ENCODE peak calls at places on chromosomes 16 and 17, in nine cellular contexts. One of them, this sample, is unnamed.

GRCh38 chr16:29843942-29844341 is 19.1 kb downstream of the CDIPT start:
- DNase-seq in adipocyte: no peak
- DNase-seq in cardiac muscle cell: no peak
- DNase-seq in tibial nerve: no peak
- DNase-seq in heart right ventricle: no peak
- DNase-seq in left lung: no peak
- DNase-seq in esophagus squamous epithelium: no peak
- DNase-seq in OCI-LY7: no peak
- DNase-seq in neuronal stem cell: no peak
- DNase-seq in this sample: no peak

GRCh38 chr16:27436921-27437650 is 35.1 kb downstream of the IL21R start:
- DNase-seq in adipocyte: no peak
- DNase-seq in cardiac muscle cell: no peak
- DNase-seq in tibial nerve: no peak
- DNase-seq in heart right ventricle: no peak
- DNase-seq in left lung: no peak
- DNase-seq in esophagus squamous epithelium: no peak
- DNase-seq in OCI-LY7: no peak
- DNase-seq in neuronal stem cell: no peak
- DNase-seq in this sample: no peak

GRCh38 chr17:75288784-75289121 is 480 bp downstream of the SLC25A19 start:
- DNase-seq in adipocyte: no peak
- DNase-seq in cardiac muscle cell: no peak
- DNase-seq in tibial nerve: no peak
- DNase-seq in heart right ventricle: no peak
- DNase-seq in left lung: no peak
- DNase-seq in esophagus squamous epithelium: no peak
- DNase-seq in OCI-LY7: peak; percentile 78
- DNase-seq in neuronal stem cell: no peak
- DNase-seq in this sample: peak; percentile 63

GRCh38 chr17:71163121-71163812 is 957.6 kb upstream of the SOX9 start:
- DNase-seq in adipocyte: no peak
- DNase-seq in cardiac muscle cell: no peak
- DNase-seq in tibial nerve: no peak
- DNase-seq in heart right ventricle: no peak
- DNase-seq in left lung: no peak
- DNase-seq in esophagus squamous epithelium: no peak
- DNase-seq in OCI-LY7: no peak
- DNase-seq in neuronal stem cell: no peak
- DNase-seq in this sample: no peak

GRCh38 chr17:81871387-81872120 is 417 bp upstream of the ARHGDIA start:
- DNase-seq in adipocyte: peak; percentile 96
- DNase-seq in cardiac muscle cell: peak; percentile 69
- DNase-seq in tibial nerve: peak; percentile 90
- DNase-seq in heart right ventricle: peak; percentile 97
- DNase-seq in left lung: peak; percentile 98
- DNase-seq in esophagus squamous epithelium: no peak
- DNase-seq in OCI-LY7: peak; percentile 96
- DNase-seq in neuronal stem cell: peak; percentile 81
- DNase-seq in this sample: peak; percentile 69

GRCh38 chr17:81207610-81208581 is 14.9 kb downstream of the CEP131 start:
- DNase-seq in adipocyte: no peak
- DNase-seq in cardiac muscle cell: no peak
- DNase-seq in tibial nerve: no peak
- DNase-seq in heart right ventricle: no peak
- DNase-seq in left lung: no peak
- DNase-seq in esophagus squamous epithelium: no peak
- DNase-seq in OCI-LY7: peak; percentile 94
- DNase-seq in neuronal stem cell: no peak
- DNase-seq in this sample: no peak

GRCh38 chr17:18187816-18188761 is 4.5 kb downstream of the ALKBH5 start:
- DNase-seq in adipocyte: peak; percentile 62
- DNase-seq in cardiac muscle cell: no peak
- DNase-seq in tibial nerve: no peak
- DNase-seq in heart right ventricle: peak; percentile 30
- DNase-seq in left lung: peak; percentile 34
- DNase-seq in esophagus squamous epithelium: no peak
- DNase-seq in OCI-LY7: no peak
- DNase-seq in neuronal stem cell: no peak
- DNase-seq in this sample: peak; percentile 79

GRCh38 chr17:64281962-64282752 is 19.1 kb upstream of the TEX2 start:
- DNase-seq in adipocyte: peak; percentile 87
- DNase-seq in cardiac muscle cell: peak; percentile 82
- DNase-seq in tibial nerve: peak; percentile 60
- DNase-seq in heart right ventricle: peak; percentile 26
- DNase-seq in left lung: no peak
- DNase-seq in esophagus squamous epithelium: no peak
- DNase-seq in OCI-LY7: peak; percentile 79
- DNase-seq in neuronal stem cell: peak; percentile 54
- DNase-seq in this sample: peak; percentile 72

GRCh38 chr16:48408688-48409087 is 23.5 kb upstream of the SIAH1 start:
- DNase-seq in adipocyte: peak; percentile 51
- DNase-seq in cardiac muscle cell: no peak
- DNase-seq in tibial nerve: peak; percentile 54
- DNase-seq in heart right ventricle: peak; percentile 29
- DNase-seq in left lung: no peak
- DNase-seq in esophagus squamous epithelium: no peak
- DNase-seq in OCI-LY7: no peak
- DNase-seq in neuronal stem cell: no peak
- DNase-seq in this sample: peak; percentile 59

GRCh38 chr16:19393226-19394074 is 24.2 kb upstream of the TMC5 start:
- DNase-seq in adipocyte: no peak
- DNase-seq in cardiac muscle cell: no peak
- DNase-seq in tibial nerve: no peak
- DNase-seq in heart right ventricle: no peak
- DNase-seq in left lung: no peak
- DNase-seq in esophagus squamous epithelium: no peak
- DNase-seq in OCI-LY7: no peak
- DNase-seq in neuronal stem cell: peak; percentile 3
- DNase-seq in this sample: no peak

GRCh38 chr16:67071476-67072048 is 38.2 kb upstream of the PHAF1 start:
- DNase-seq in adipocyte: no peak
- DNase-seq in cardiac muscle cell: no peak
- DNase-seq in tibial nerve: no peak
- DNase-seq in heart right ventricle: no peak
- DNase-seq in left lung: no peak
- DNase-seq in esophagus squamous epithelium: no peak
- DNase-seq in OCI-LY7: no peak
- DNase-seq in neuronal stem cell: no peak
- DNase-seq in this sample: no peak

GRCh38 chr16:65195998-65196397 is 74.1 kb upstream of the CDH11 start:
- DNase-seq in adipocyte: peak; percentile 58
- DNase-seq in cardiac muscle cell: no peak
- DNase-seq in tibial nerve: no peak
- DNase-seq in heart right ventricle: no peak
- DNase-seq in left lung: no peak
- DNase-seq in esophagus squamous epithelium: no peak
- DNase-seq in OCI-LY7: no peak
- DNase-seq in neuronal stem cell: no peak
- DNase-seq in this sample: no peak

GRCh38 chr16:15966420-15967222 is 17.2 kb downstream of the ABCC1 start:
- DNase-seq in adipocyte: peak; percentile 84
- DNase-seq in cardiac muscle cell: no peak
- DNase-seq in tibial nerve: no peak
- DNase-seq in heart right ventricle: no peak
- DNase-seq in left lung: no peak
- DNase-seq in esophagus squamous epithelium: no peak
- DNase-seq in OCI-LY7: no peak
- DNase-seq in neuronal stem cell: no peak
- DNase-seq in this sample: peak; percentile 19

GRCh38 chr17:36760425-36760824 is 159.0 kb downstream of the MRM1 start:
- DNase-seq in adipocyte: no peak
- DNase-seq in cardiac muscle cell: no peak
- DNase-seq in tibial nerve: no peak
- DNase-seq in heart right ventricle: no peak
- DNase-seq in left lung: no peak
- DNase-seq in esophagus squamous epithelium: no peak
- DNase-seq in OCI-LY7: no peak
- DNase-seq in neuronal stem cell: no peak
- DNase-seq in this sample: no peak

GRCh38 chr17:43333438-43333943 is 65.3 kb upstream of the ARL4D start:
- DNase-seq in adipocyte: no peak
- DNase-seq in cardiac muscle cell: no peak
- DNase-seq in tibial nerve: no peak
- DNase-seq in heart right ventricle: no peak
- DNase-seq in left lung: no peak
- DNase-seq in esophagus squamous epithelium: no peak
- DNase-seq in OCI-LY7: no peak
- DNase-seq in neuronal stem cell: no peak
- DNase-seq in this sample: no peak

DNA sequence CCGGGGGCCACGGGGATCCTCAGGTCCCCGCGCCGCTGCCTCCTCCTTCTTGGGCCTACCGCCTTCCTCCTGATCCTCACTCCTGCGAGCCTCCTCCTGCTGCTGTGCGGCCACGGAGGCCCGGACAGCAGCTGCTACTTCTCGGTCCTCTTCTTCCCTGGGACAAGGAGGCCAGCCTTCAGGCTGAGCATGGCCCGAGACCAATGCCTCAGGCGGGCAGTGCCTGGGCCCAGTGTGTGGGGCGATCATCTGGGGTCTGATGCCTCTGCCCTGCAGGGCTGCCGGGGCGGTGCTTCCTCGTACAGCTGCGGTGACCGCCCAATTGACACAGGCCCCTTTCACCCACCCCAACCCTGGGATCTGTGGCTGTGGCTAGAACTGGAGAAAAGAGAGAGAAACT is 8.6 kb downstream of the ZNF598 start:
- DNase-seq in adipocyte: no peak
- DNase-seq in cardiac muscle cell: no peak
- DNase-seq in tibial nerve: no peak
- DNase-seq in heart right ventricle: no peak
- DNase-seq in left lung: peak; percentile 69
- DNase-seq in esophagus squamous epithelium: no peak
- DNase-seq in OCI-LY7: no peak
- DNase-seq in neuronal stem cell: no peak
- DNase-seq in this sample: no peak
- H3K36me3 ChIP-seq in adipocyte: peaks cover 52% of the 10 kb centered on the region
- H3K36me3 ChIP-seq in cardiac muscle cell: peaks cover 39% of the 10 kb centered on the region
- H3K36me3 ChIP-seq in tibial nerve: peaks cover 23% of the 10 kb centered on the region
- H3K36me3 ChIP-seq in heart right ventricle: peaks cover 63% of the 10 kb centered on the region
- H3K36me3 ChIP-seq in left lung: peaks cover 67% of the 10 kb centered on the region
- H3K36me3 ChIP-seq in esophagus squamous epithelium: peaks cover 47% of the 10 kb centered on the region
- H3K36me3 ChIP-seq in OCI-LY7: peaks cover 78% of the 10 kb centered on the region
- H3K36me3 ChIP-seq in neuronal stem cell: peaks cover 41% of the 10 kb centered on the region
- H3K36me3 ChIP-seq in this sample: no peaks in the 10 kb centered on the region

GRCh38 chr17:56808503-56808902 is 25.2 kb downstream of the C17orf67 start:
- DNase-seq in adipocyte: no peak
- DNase-seq in cardiac muscle cell: no peak
- DNase-seq in tibial nerve: no peak
- DNase-seq in heart right ventricle: no peak
- DNase-seq in left lung: no peak
- DNase-seq in esophagus squamous epithelium: no peak
- DNase-seq in OCI-LY7: no peak
- DNase-seq in neuronal stem cell: no peak
- DNase-seq in this sample: no peak
- H3K36me3 ChIP-seq in adipocyte: no peaks in the 10 kb centered on the region
- H3K36me3 ChIP-seq in cardiac muscle cell: no peaks in the 10 kb centered on the region
- H3K36me3 ChIP-seq in tibial nerve: no peaks in the 10 kb centered on the region
- H3K36me3 ChIP-seq in heart right ventricle: no peaks in the 10 kb centered on the region
- H3K36me3 ChIP-seq in left lung: no peaks in the 10 kb centered on the region
- H3K36me3 ChIP-seq in esophagus squamous epithelium: no peaks in the 10 kb centered on the region
- H3K36me3 ChIP-seq in OCI-LY7: no peaks in the 10 kb centered on the region
- H3K36me3 ChIP-seq in neuronal stem cell: no peaks in the 10 kb centered on the region
- H3K36me3 ChIP-seq in this sample: no peaks in the 10 kb centered on the region

GRCh38 chr17:73240561-73240960 is 21.1 kb downstream of the CPSF4L start:
- DNase-seq in adipocyte: no peak
- DNase-seq in cardiac muscle cell: no peak
- DNase-seq in tibial nerve: no peak
- DNase-seq in heart right ventricle: no peak
- DNase-seq in left lung: no peak
- DNase-seq in esophagus squamous epithelium: no peak
- DNase-seq in OCI-LY7: no peak
- DNase-seq in neuronal stem cell: no peak
- DNase-seq in this sample: peak; percentile 51

GRCh38 chr17:73231841-73232586 is 29.7 kb downstream of the CPSF4L start:
- DNase-seq in adipocyte: peak; percentile 98
- DNase-seq in cardiac muscle cell: peak; percentile 97
- DNase-seq in tibial nerve: peak; percentile 95
- DNase-seq in heart right ventricle: peak; percentile 98
- DNase-seq in left lung: peak; percentile 100
- DNase-seq in esophagus squamous epithelium: peak; percentile 68
- DNase-seq in OCI-LY7: peak; percentile 99
- DNase-seq in neuronal stem cell: peak; percentile 95
- DNase-seq in this sample: peak; percentile 94

GRCh38 chr17:73232587-73233373 is 28.9 kb downstream of the CPSF4L start:
- DNase-seq in adipocyte: peak; percentile 64
- DNase-seq in cardiac muscle cell: peak; percentile 63
- DNase-seq in tibial nerve: no peak
- DNase-seq in heart right ventricle: no peak
- DNase-seq in left lung: peak; percentile 86
- DNase-seq in esophagus squamous epithelium: no peak
- DNase-seq in OCI-LY7: peak; percentile 58
- DNase-seq in neuronal stem cell: no peak
- DNase-seq in this sample: peak; percentile 35

GRCh38 chr17:73234746-73235145 is 26.9 kb downstream of the CPSF4L start:
- DNase-seq in adipocyte: no peak
- DNase-seq in cardiac muscle cell: no peak
- DNase-seq in tibial nerve: no peak
- DNase-seq in heart right ventricle: no peak
- DNase-seq in left lung: no peak
- DNase-seq in esophagus squamous epithelium: no peak
- DNase-seq in OCI-LY7: no peak
- DNase-seq in neuronal stem cell: no peak
- DNase-seq in this sample: no peak

DNA sequence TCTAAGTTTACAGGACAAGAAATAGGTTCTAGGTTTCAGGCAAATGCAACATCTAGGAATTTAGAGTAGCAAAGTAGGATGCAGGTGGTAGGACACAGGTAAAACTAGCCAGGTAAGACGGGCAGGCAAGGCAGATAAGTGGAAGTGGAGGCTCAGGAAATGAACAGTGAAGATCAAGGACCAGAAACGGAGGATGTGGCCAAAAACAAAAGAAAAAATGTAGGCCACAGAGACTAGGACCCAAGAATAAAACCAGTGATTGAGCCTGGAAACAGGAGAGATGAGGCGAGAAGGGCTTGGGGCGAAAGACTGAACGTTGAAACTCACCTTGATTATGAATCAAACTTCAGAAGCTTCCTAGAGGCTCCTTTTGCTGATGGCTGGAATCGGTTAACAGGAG is 24.0 kb downstream of the CPSF4L start:
- DNase-seq in adipocyte: no peak
- DNase-seq in cardiac muscle cell: no peak
- DNase-seq in tibial nerve: no peak
- DNase-seq in heart right ventricle: no peak
- DNase-seq in left lung: no peak
- DNase-seq in esophagus squamous epithelium: no peak
- DNase-seq in OCI-LY7: no peak
- DNase-seq in neuronal stem cell: no peak
- DNase-seq in this sample: no peak
- H3K36me3 ChIP-seq in adipocyte: peaks cover 28% of the 10 kb centered on the region
- H3K36me3 ChIP-seq in cardiac muscle cell: peaks cover 20% of the 10 kb centered on the region
- H3K36me3 ChIP-seq in tibial nerve: no peaks in the 10 kb centered on the region
- H3K36me3 ChIP-seq in heart right ventricle: peaks cover 18% of the 10 kb centered on the region
- H3K36me3 ChIP-seq in left lung: peaks cover 34% of the 10 kb centered on the region
- H3K36me3 ChIP-seq in esophagus squamous epithelium: no peaks in the 10 kb centered on the region
- H3K36me3 ChIP-seq in OCI-LY7: peaks cover 81% of the 10 kb centered on the region
- H3K36me3 ChIP-seq in neuronal stem cell: peaks cover 20% of the 10 kb centered on the region
- H3K36me3 ChIP-seq in this sample: no peaks in the 10 kb centered on the region

DNA sequence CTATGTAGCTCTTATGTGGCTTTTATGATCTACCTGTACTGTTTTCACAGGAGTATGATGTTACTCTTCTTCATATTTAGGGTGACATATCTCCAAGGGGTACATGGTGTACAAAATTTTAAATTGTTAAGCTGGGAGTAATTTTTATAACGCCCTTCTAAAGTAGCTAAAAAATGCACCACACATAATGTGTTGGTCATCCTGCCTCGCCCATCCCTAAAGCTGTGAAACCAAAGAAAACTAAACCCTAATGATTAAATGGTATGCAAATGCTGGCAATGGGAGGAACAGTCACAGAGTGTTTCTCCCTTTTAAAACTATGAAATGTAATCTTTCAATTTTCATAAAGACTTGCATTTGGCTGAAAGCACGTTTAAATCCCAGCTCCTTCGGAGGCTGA is 2.0 kb upstream of the KRT24 start:
- DNase-seq in adipocyte: no peak
- DNase-seq in cardiac muscle cell: no peak
- DNase-seq in tibial nerve: no peak
- DNase-seq in heart right ventricle: no peak
- DNase-seq in left lung: no peak
- DNase-seq in esophagus squamous epithelium: no peak
- DNase-seq in OCI-LY7: no peak
- DNase-seq in neuronal stem cell: no peak
- DNase-seq in this sample: no peak
- H3K36me3 ChIP-seq in adipocyte: no peaks in the 10 kb centered on the region
- H3K36me3 ChIP-seq in cardiac muscle cell: no peaks in the 10 kb centered on the region
- H3K36me3 ChIP-seq in tibial nerve: no peaks in the 10 kb centered on the region
- H3K36me3 ChIP-seq in heart right ventricle: no peaks in the 10 kb centered on the region
- H3K36me3 ChIP-seq in left lung: no peaks in the 10 kb centered on the region
- H3K36me3 ChIP-seq in esophagus squamous epithelium: no peaks in the 10 kb centered on the region
- H3K36me3 ChIP-seq in OCI-LY7: no peaks in the 10 kb centered on the region
- H3K36me3 ChIP-seq in neuronal stem cell: no peaks in the 10 kb centered on the region
- H3K36me3 ChIP-seq in this sample: no peaks in the 10 kb centered on the region

This sample was measured in adrenal gland.